ENCODE peak calls at places on chromosomes 7 and 10, in nine cellular contexts. E is pancreas, H is posterior vena cava, C is brain microvascular endothelial cell, U is left ventricle myocardium inferior, Y is endothelial cell, G is HCT116, A is cardiac fibroblast, S is GM12891. R is an unnamed sample.

GRCh38 chr10:43380610-43381222 is 9.3 kb downstream of the FXYD4 start:
- DNase-seq in E (no peak), H (no peak), C (no peak), U (no peak), Y (no peak), G (peak; percentile 59), A (no peak), S (no peak), R (no peak)

GRCh38 chr7:28986723-28987122 is 28.6 kb upstream of the TRIL start:
- DNase-seq in E (no peak), H (no peak), C (no peak), U (no peak), Y (no peak), G (no peak), A (peak; percentile 92), S (no peak), R (no peak)

GRCh38 chr10:89575037-89575436 is 39.6 kb upstream of the SLC16A12 start:
- DNase-seq in E (no peak), H (no peak), C (no peak), U (no peak), Y (no peak), G (no peak), A (no peak), S (no peak), R (no peak)

GRCh38 chr10:45514283-45515270 is 140.6 kb downstream of the ALOX5 start:
- DNase-seq in E (no peak), H (peak; percentile 51), C (no peak), U (no peak), Y (peak; percentile 47), G (no peak), A (no peak), S (no peak), R (no peak)

GRCh38 chr10:43814611-43815010 is 165.9 kb upstream of the ZNF32 start:
- DNase-seq in E (no peak), H (no peak), C (no peak), U (no peak), Y (no peak), G (no peak), A (no peak), S (no peak), R (no peak)

GRCh38 chr10:75417522-75417927 is 13.9 kb upstream of the LRMDA start:
- DNase-seq in E (no peak), H (no peak), C (no peak), U (no peak), Y (no peak), G (no peak), A (no peak), S (no peak), R (no peak)

GRCh38 chr7:70571403-70571911 is 560.5 kb upstream of the GALNT17 start:
- DNase-seq in E (no peak), H (no peak), C (peak; percentile 7), U (no peak), Y (no peak), G (no peak), A (no peak), S (no peak), R (no peak)

GRCh38 chr7:98881561-98882315 is 3.4 kb downstream of the TRRAP start:
- DNase-seq in E (no peak), H (no peak), C (no peak), U (no peak), Y (no peak), G (no peak), A (no peak), S (no peak), R (no peak)

GRCh38 chr10:93815304-93816091 is 57.8 kb downstream of the LGI1 start:
- DNase-seq in E (no peak), H (no peak), C (peak; percentile 25), U (no peak), Y (no peak), G (no peak), A (no peak), S (no peak), R (no peak)

R was measured in GM18507.